ENCODE peak calls at places on chromosome 3, in four cellular contexts. K, T, U and N are unnamed samples.

GRCh38 chr3:158352551-158352950 is 218.4 kb upstream of the MLF1 start:
- DNase-seq in T (no peak), K (no peak), U (no peak), N (peak; percentile 24)

GRCh38 chr3:177069514-177070329 is 127.6 kb downstream of the TBL1XR1 start:
- DNase-seq in U (no peak), T (no peak), K (no peak), N (no peak)

GRCh38 chr3:52249683-52250082 is 4.1 kb downstream of the PPM1M start:
- DNase-seq in T (no peak), K (no peak), U (no peak), N (no peak)

GRCh38 chr3:194176274-194176991 is 40.5 kb downstream of the HES1 start:
- DNase-seq in K (peak; percentile 60), U (no peak), T (no peak), N (no peak)

GRCh38 chr3:89025185-89025584 is 82.2 kb upstream of the EPHA3 start:
- DNase-seq in U (no peak), K (no peak), T (no peak), N (no peak)

GRCh38 chr3:139434764-139435291 is 41.5 kb downstream of the RBP2 start:
- DNase-seq in U (peak; percentile 67), T (no peak), K (peak; percentile 35), N (no peak)

GRCh38 chr3:99639579-99639978 is 1.2 kb downstream of the COL8A1 start:
- DNase-seq in U (no peak), K (no peak), T (no peak), N (peak; percentile 4)

GRCh38 chr3:115648559-115648958 is 25.2 kb downstream of the GAP43 start:
- DNase-seq in U (no peak), K (no peak), T (no peak), N (no peak)

GRCh38 chr3:70861234-70861633 is 548.8 kb upstream of the MDFIC2 start:
- DNase-seq in K (no peak), T (no peak), U (no peak), N (no peak)

GRCh38 chr3:122760457-122761271 is 33.0 kb downstream of the HSPBAP1 start:
- DNase-seq in U (no peak), K (peak; percentile 92), T (no peak), N (no peak)

GRCh38 chr3:156216216-156216615 is 95.8 kb downstream of the KCNAB1 start:
- DNase-seq in U (no peak), T (no peak), K (no peak), N (no peak)

GRCh38 chr3:89180334-89180733 is 72.9 kb downstream of the EPHA3 start:
- DNase-seq in U (no peak), K (no peak), T (no peak), N (no peak)

GRCh38 chr3:20236603-20237002 is 50.6 kb upstream of the SGO1 start:
- DNase-seq in K (no peak), T (no peak), U (peak; percentile 33), N (no peak)

GRCh38 chr3:67495751-67496150 is 158.7 kb downstream of the SUCLG2 start:
- DNase-seq in K (no peak), T (no peak), U (no peak), N (no peak)

GRCh38 chr3:52216585-52217408 is 8.6 kb downstream of the TLR9 start:
- DNase-seq in U (peak; percentile 97), T (no peak), K (no peak), N (peak; percentile 70)

GRCh38 chr3:198076722-198077308 is 116.8 kb downstream of the LMLN start:
- DNase-seq in U (no peak), T (no peak), K (no peak), N (no peak)

GRCh38 chr3:198081421-198081844 is 121.4 kb downstream of the LMLN start:
- DNase-seq in K (peak; percentile 30), T (no peak), U (no peak), N (no peak)

GRCh38 chr3:198080521-198081384 is 120.7 kb downstream of the LMLN start:
- DNase-seq in T (peak; percentile 18), K (peak; percentile 89), U (peak; percentile 70), N (peak; percentile 60)

DNA sequence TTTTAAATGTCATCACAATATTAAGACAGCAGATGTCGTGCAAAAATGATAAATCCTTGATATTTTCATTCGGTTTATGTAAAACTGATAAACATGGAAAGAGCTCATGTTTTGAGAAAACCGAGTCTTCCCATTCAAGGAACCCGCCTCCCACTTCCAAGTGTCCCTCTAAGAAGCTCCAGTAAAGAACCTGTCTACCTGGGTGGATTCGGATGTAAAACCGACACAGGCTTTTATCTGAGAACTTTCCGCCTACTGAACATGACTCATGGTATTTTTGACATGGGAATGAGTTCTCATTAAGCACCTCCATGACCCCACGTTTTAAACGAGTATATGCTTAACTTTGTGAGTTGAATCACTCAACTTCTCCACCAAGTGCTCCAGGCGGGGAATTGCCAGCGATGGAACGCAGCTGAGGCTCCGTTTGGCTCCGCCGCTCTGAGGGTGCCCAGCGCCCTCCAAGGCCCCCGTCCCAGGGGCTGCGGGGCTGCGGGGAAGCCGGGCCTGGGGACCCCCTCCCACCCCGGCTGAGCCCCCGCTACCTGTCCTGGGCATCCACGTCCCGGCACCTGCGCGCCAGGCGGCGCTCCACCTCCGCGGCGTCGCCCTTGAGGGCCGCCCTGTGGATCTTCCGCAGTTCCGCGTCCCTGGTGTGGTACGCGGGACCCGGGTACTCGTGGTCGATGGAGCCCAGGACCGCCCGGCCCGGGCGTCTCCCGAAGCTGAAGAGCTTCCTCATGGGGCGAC is 119.9 kb downstream of the LMLN start:
- DNase-seq in K (peak; percentile 63), U (no peak), T (no peak), N (peak; percentile 42)
- H3K4me3 ChIP-seq in K (peak overlapping the region; percentile 71), U (no peak overlapping the region), T (peak overlapping the region; percentile 47), N (peak overlapping the region; percentile 65)

GRCh38 chr3:10505050-10505790 is at the start of gene ATP2B2:
- DNase-seq in U (no peak), T (no peak), K (peak; percentile 77), N (no peak)

GRCh38 chr3:10507331-10507730 is 1.9 kb upstream of the ATP2B2 start:
- DNase-seq in T (no peak), K (no peak), U (no peak), N (no peak)

GRCh38 chr3:10506696-10507095 is 1.3 kb upstream of the ATP2B2 start:
- DNase-seq in T (no peak), K (no peak), U (no peak), N (no peak)

GRCh38 chr3:10504161-10505049 is 981 bp downstream of the ATP2B2 start:
- DNase-seq in T (no peak), K (no peak), U (no peak), N (no peak)

DNA sequence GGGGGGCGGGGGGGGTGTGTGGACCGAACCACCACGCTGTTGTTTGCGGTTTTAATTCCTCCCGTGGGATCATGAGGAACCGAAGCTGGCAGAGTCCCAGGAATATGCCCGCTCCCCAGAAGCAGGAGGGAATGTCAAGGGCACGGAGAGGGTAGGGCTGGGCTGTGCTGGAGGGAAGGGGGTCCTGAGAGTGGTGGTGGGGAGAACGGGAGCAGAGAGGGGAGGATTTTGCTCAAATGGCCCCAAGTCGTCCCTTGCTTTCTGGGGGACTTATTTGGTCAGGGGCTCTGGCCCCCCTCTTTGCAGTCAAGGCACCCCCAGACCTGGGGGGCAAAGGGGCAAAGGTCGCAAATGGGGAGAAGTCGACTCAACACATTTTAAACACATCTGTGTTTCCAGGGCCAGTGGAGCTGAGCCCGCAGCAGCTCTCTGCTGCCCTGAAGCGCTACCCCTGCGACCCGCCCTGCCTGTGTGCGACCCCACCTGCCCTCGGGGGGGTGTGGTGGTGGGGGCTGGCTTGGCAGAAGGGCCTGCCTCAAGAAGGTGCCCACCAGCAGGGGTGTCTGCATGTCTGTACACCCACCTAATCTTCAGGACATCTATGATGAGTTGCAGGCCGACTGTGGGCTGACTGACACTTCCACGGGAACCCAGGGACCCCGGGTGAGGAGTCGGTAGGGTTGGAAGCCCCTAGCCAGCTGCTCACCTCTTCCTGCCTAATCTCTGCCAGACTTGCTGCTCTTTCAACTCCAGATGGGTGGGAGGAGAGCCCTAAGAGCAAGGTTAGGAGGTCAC is 602 bp upstream of the ATP2B2 start:
- DNase-seq in U (no peak), K (no peak), T (no peak), N (no peak)
- H3K4me3 ChIP-seq in U (no peak overlapping the region), K (peak overlapping the region; percentile 59), T (peak overlapping the region; percentile 15), N (no peak overlapping the region)

GRCh38 chr3:128801779-128802369 is 75.9 kb downstream of the RAB7A start:
- DNase-seq in T (no peak), U (no peak), K (no peak), N (no peak)

GRCh38 chr3:128805771-128806170 is 73.6 kb upstream of the ACAD9 start:
- DNase-seq in T (no peak), K (no peak), U (peak; percentile 85), N (no peak)

GRCh38 chr3:128803307-128803706 is 76.1 kb upstream of the ACAD9 start:
- DNase-seq in T (no peak), K (no peak), U (no peak), N (no peak)

GRCh38 chr3:128804817-128805166 is 74.6 kb upstream of the ACAD9 start:
- DNase-seq in U (no peak), T (no peak), K (no peak), N (no peak)

GRCh38 chr3:128804017-128804816 is 75.2 kb upstream of the ACAD9 start:
- DNase-seq in T (no peak), U (peak; percentile 69), K (peak; percentile 63), N (peak; percentile 90)
- H3K4me3 ChIP-seq in T (no peak overlapping the region), U (no peak overlapping the region), K (no peak overlapping the region), N (peak overlapping the region; percentile 26)

DNA sequence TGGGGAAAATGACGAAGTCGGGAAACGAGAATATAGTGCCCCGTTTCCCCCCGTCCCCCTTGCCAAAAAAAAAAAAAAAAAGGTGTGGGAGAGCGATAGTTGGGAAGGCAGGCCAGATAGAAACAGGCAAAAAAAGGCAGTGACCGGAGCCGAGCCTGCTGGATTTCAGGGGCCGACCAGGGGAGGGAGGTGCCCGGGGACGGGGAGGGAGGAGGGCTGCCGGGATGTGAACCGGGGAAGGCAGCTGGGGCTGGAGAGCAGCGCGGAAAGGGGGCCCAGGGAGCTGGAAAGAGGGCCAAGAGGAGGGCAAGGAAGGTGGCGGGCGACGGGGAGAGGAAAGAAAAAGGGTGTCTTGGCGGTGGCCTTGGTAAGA is 831 bp downstream of the LRRN1 start:
- DNase-seq in U (peak; percentile 3), T (no peak), K (peak; percentile 22), N (no peak)
- H3K4me3 ChIP-seq in U (no peak overlapping the region), T (no peak overlapping the region), K (peak overlapping the region; percentile 53), N (peak overlapping the region; percentile 52)

GRCh38 chr3:10815487-10815886 is 541 bp upstream of the SLC6A11 start:
- DNase-seq in U (no peak), K (no peak), T (peak; percentile 3), N (no peak)
- H3K4me3 ChIP-seq in U (no peak overlapping the region), K (peak overlapping the region; percentile 62), T (peak overlapping the region; percentile 38), N (no peak overlapping the region)